ENCODE peak calls at places on chromosome 3, in ten cellular contexts. Z is HFFc6; A is NCI-H774; R is A172; X is CD4-positive, alpha-beta T cell; E is AG04450; H is AG10803; L is posterior cingulate gyrus; T is GM03348; W is mesenchymal stem cell. G is an unnamed sample.

GRCh38 chr3:115861166-115861733 is 237.9 kb downstream of the GAP43 start:
- DNase-seq in Z (no peak), A (no peak), R (no peak), X (no peak), E (no peak), H (no peak), L (no peak), T (no peak), W (no peak), G (no peak)

GRCh38 chr3:169534439-169534838 is 129.1 kb downstream of the MECOM start:
- DNase-seq in Z (no peak), A (no peak), R (no peak), X (no peak), E (no peak), H (no peak), L (no peak), T (no peak), W (no peak), G (no peak)

GRCh38 chr3:138862531-138862923 is 27.8 kb upstream of the PIK3CB start:
- DNase-seq in Z (no peak), A (no peak), R (peak), X (no peak), E (no peak), H (no peak), L (no peak), T (no peak), W (no peak), G (no peak)

GRCh38 chr3:73192036-73192738 is 130.7 kb downstream of the EBLN2 start:
- DNase-seq in Z (no peak), A (no peak), R (no peak), X (no peak), E (no peak), H (no peak), L (no peak), T (no peak), W (no peak), G (no peak)

GRCh38 chr3:56855856-56856538 is 54.2 kb upstream of the ARHGEF3 start:
- DNase-seq in Z (no peak), A (no peak), R (peak), X (no peak), E (no peak), H (no peak), L (peak), T (peak), W (peak), G (no peak)

GRCh38 chr3:169699536-169700050 is 36.1 kb upstream of the MECOM start:
- DNase-seq in Z (no peak), A (no peak), R (no peak), X (no peak), E (peak), H (no peak), L (peak), T (no peak), W (no peak), G (no peak)

GRCh38 chr3:111851511-111851954 is 7.5 kb upstream of the PHLDB2 start:
- DNase-seq in Z (peak), A (no peak), R (peak), X (no peak), E (no peak), H (peak), L (no peak), T (peak), W (peak), G (peak)

GRCh38 chr3:155189478-155189877 is 104.0 kb downstream of the STRIT1 start:
- DNase-seq in Z (no peak), A (no peak), R (no peak), X (no peak), E (no peak), H (no peak), L (no peak), T (no peak), W (no peak), G (no peak)

GRCh38 chr3:192899540-192899982 is 18.1 kb downstream of the MB21D2 start:
- DNase-seq in Z (peak), A (no peak), R (peak), X (no peak), E (no peak), H (peak), L (no peak), T (peak), W (peak), G (peak)

GRCh38 chr3:36488077-36488789 is 107.9 kb downstream of the STAC start:
- DNase-seq in Z (no peak), A (no peak), R (no peak), X (no peak), E (no peak), H (peak), L (no peak), T (no peak), W (no peak), G (no peak)

GRCh38 chr3:144031938-144032337 is 60.3 kb downstream of the DIPK2A start:
- DNase-seq in Z (no peak), A (no peak), R (no peak), X (no peak), E (no peak), H (peak), L (peak), T (no peak), W (no peak), G (no peak)

GRCh38 chr3:36906504-36907149 is 38.2 kb downstream of the TRANK1 start:
- DNase-seq in Z (no peak), A (no peak), R (no peak), X (no peak), E (peak), H (peak), L (no peak), T (peak), W (peak), G (peak)

GRCh38 chr3:89180334-89180733 is 72.9 kb downstream of the EPHA3 start:
- DNase-seq in Z (no peak), A (no peak), R (no peak), X (no peak), E (no peak), H (no peak), L (no peak), T (no peak), W (peak), G (no peak)

GRCh38 chr3:70737656-70738309 is 425.3 kb upstream of the MDFIC2 start:
- DNase-seq in Z (no peak), A (peak), R (no peak), X (no peak), E (no peak), H (no peak), L (no peak), T (no peak), W (no peak), G (no peak)

GRCh38 chr3:42119558-42120355 is 28.6 kb downstream of the TRAK1 start:
- DNase-seq in Z (no peak), A (no peak), R (no peak), X (no peak), E (no peak), H (no peak), L (no peak), T (no peak), W (peak), G (no peak)

GRCh38 chr3:109025896-109026295 is 72.2 kb upstream of the GUCA1C start:
- DNase-seq in Z (no peak), A (no peak), R (no peak), X (no peak), E (no peak), H (no peak), L (no peak), T (no peak), W (no peak), G (no peak)

GRCh38 chr3:160941885-160942494 is 163.2 kb downstream of the B3GALNT1 start:
- DNase-seq in Z (peak), A (no peak), R (peak), X (peak), E (peak), H (peak), L (no peak), T (peak), W (peak), G (peak)

GRCh38 chr3:34758630-34759261 is 880.6 kb upstream of the ARPP21 start:
- DNase-seq in Z (no peak), A (no peak), R (no peak), X (no peak), E (no peak), H (no peak), L (peak), T (no peak), W (no peak), G (no peak)

GRCh38 chr3:143783856-143784370 is 64.4 kb downstream of the SLC9A9 start:
- DNase-seq in Z (no peak), A (no peak), R (peak), X (no peak), E (no peak), H (no peak), L (no peak), T (no peak), W (peak), G (peak)

GRCh38 chr3:108603689-108604088 is 14.2 kb downstream of the DZIP3 start:
- DNase-seq in Z (peak), A (no peak), R (no peak), X (no peak), E (no peak), H (no peak), L (no peak), T (peak), W (no peak), G (no peak)

GRCh38 chr3:169575381-169575780 is 88.1 kb downstream of the MECOM start:
- DNase-seq in Z (peak), A (no peak), R (peak), X (no peak), E (no peak), H (peak), L (no peak), T (peak), W (peak), G (peak)

G was measured in fibroblast of villous mesenchyme.